ENCODE peak calls at places on chromosomes 13 and 19, in five cellular contexts. M is ovary, B is lung, O is BE2C, E is AG04449. S is an unnamed sample.

GRCh38 chr13:91123456-91124127 is 223.9 kb upstream of the MIR17HG start:
- DNase-seq in O (no peak), M (no peak), B (no peak), E (no peak), S (no peak)

GRCh38 chr13:46032341-46032740 is 20.2 kb downstream of the ZC3H13 start:
- DNase-seq in E (no peak), M (no peak), B (no peak), O (no peak), S (no peak)

GRCh38 chr19:8526345-8527062 is 12.5 kb upstream of the ZNF414 start:
- DNase-seq in M (peak), O (peak), B (peak), E (peak), S (peak)

GRCh38 chr13:77907653-77908341 is 10.8 kb downstream of the EDNRB start:
- DNase-seq in O (no peak), B (no peak), E (no peak), M (no peak), S (no peak)

GRCh38 chr13:49386664-49387063 is 57.2 kb downstream of the CAB39L start:
- DNase-seq in O (no peak), M (no peak), E (no peak), B (no peak), S (no peak)

GRCh38 chr13:90121784-90122183 is 1225.7 kb upstream of the MIR17HG start:
- DNase-seq in M (no peak), B (no peak), O (no peak), E (no peak), S (no peak)

GRCh38 chr13:99225078-99225477 is 24.4 kb downstream of the UBAC2 start:
- DNase-seq in E (no peak), B (no peak), O (no peak), M (no peak), S (no peak)

GRCh38 chr19:44677019-44677809 is 5.9 kb downstream of the CEACAM19 start:
- DNase-seq in E (peak), M (no peak), O (peak), B (no peak), S (no peak)

GRCh38 chr13:24746618-24747247 is 17.2 kb upstream of the RNF17 start:
- DNase-seq in B (no peak), O (no peak), E (no peak), M (no peak), S (peak)

GRCh38 chr19:53389591-53390377 is 5.2 kb upstream of the ZNF765 start:
- DNase-seq in O (no peak), M (peak), B (no peak), E (no peak), S (no peak)

GRCh38 chr19:677601-678380 is 1.6 kb downstream of the FSTL3 start:
- DNase-seq in B (no peak), O (no peak), M (no peak), E (no peak), S (no peak)

GRCh38 chr13:30322428-30322827 is 15.1 kb upstream of the KATNAL1 start:
- DNase-seq in B (no peak), E (no peak), M (no peak), O (no peak), S (no peak)

GRCh38 chr13:95533545-95534135 is 18.9 kb upstream of the CLDN10 start:
- DNase-seq in M (no peak), E (no peak), O (peak), B (no peak), S (no peak)

GRCh38 chr13:62113145-62113544 is 697.5 kb upstream of the PCDH20 start:
- DNase-seq in M (no peak), B (no peak), O (no peak), E (no peak), S (no peak)

GRCh38 chr19:3547301-3547731 is 8.3 kb downstream of the TEKTIP1 start:
- DNase-seq in B (no peak), M (no peak), O (peak), E (no peak), S (no peak)

GRCh38 chr13:36685912-36686311 is 12.1 kb downstream of the SERTM1 start:
- DNase-seq in B (no peak), O (no peak), M (no peak), E (no peak), S (no peak)

GRCh38 chr13:60627071-60627686 is 230.2 kb downstream of the TDRD3 start:
- DNase-seq in O (peak), E (no peak), B (no peak), M (no peak), S (peak)

GRCh38 chr19:45952691-45953505 is 20.8 kb downstream of the NOVA2 start:
- DNase-seq in O (no peak), M (peak), B (no peak), E (no peak), S (peak)

GRCh38 chr13:29859971-29860370 is 9.6 kb upstream of the UBL3 start:
- DNase-seq in O (peak), E (no peak), M (no peak), B (no peak), S (no peak)

GRCh38 chr13:92137519-92137918 is 739.1 kb downstream of the GPC5 start:
- DNase-seq in E (no peak), B (no peak), O (no peak), M (no peak), S (no peak)

GRCh38 chr19:48308695-48309586 is 16.4 kb upstream of the EMP3 start:
- DNase-seq in E (no peak), B (no peak), O (peak), M (no peak), S (peak)

GRCh38 chr13:59450218-59450617 is 713.5 kb downstream of the DIAPH3 start:
- DNase-seq in M (no peak), B (no peak), O (no peak), E (no peak), S (no peak)

GRCh38 chr13:76148926-76149325 is 512.8 kb downstream of the LMO7 start:
- DNase-seq in M (no peak), B (no peak), O (no peak), E (peak), S (no peak)

GRCh38 chr19:31257025-31257424 is 92.2 kb downstream of the TSHZ3 start:
- DNase-seq in E (no peak), M (no peak), O (no peak), B (no peak), S (no peak)

GRCh38 chr19:54373781-54374266 is 9.1 kb upstream of the LAIR1 start:
- DNase-seq in E (no peak), O (no peak), M (no peak), B (no peak), S (no peak)

GRCh38 chr13:52851153-52851962 is 2.9 kb upstream of the PCDH8 start:
- DNase-seq in B (peak), O (peak), M (no peak), E (no peak), S (peak)

GRCh38 chr13:73833331-73834070 is 300.7 kb downstream of the KLF12 start:
- DNase-seq in O (no peak), E (no peak), M (no peak), B (no peak), S (no peak)

GRCh38 chr13:50219743-50220142 is 204.5 kb downstream of the KCNRG start:
- DNase-seq in B (no peak), M (no peak), E (no peak), O (no peak), S (no peak)

GRCh38 chr19:18764591-18765051 is 26.5 kb downstream of the COMP start:
- DNase-seq in B (no peak), M (no peak), E (no peak), O (no peak), S (no peak)

DNA sequence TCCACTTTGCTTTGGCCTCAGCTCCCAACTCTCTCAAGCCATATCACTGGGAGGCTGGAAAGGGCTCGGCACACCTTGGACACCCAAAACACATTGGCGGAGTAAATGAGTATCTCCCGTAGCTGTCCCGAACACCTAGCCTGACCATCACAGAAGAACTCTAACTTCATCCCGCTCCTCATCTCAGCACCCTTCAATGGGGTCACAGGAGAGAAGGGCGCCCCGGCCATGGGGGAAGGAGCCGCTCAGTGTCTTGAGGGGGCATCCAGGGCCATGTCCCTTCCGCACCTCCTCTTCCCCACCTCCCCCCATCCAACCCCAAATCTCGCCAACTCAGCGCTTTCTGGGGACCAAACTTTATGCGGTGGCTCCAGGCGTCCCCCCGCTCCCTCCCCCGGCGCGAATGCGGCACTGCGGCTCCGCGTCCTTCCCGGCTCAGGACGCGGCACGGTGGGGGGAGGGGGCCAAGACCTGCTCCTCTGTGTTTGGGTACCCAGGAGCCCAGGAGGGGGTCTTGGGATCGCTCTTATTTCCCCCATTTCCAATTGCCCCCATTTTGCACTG is 3.0 kb downstream of the KCNC3 start:
- DNase-seq in O (no peak), B (no peak), E (no peak), M (no peak), S (no peak)
- H3K4me3 ChIP-seq in O (peak), B (no peak), E (no peak), M (no peak), S (peak)

DNA sequence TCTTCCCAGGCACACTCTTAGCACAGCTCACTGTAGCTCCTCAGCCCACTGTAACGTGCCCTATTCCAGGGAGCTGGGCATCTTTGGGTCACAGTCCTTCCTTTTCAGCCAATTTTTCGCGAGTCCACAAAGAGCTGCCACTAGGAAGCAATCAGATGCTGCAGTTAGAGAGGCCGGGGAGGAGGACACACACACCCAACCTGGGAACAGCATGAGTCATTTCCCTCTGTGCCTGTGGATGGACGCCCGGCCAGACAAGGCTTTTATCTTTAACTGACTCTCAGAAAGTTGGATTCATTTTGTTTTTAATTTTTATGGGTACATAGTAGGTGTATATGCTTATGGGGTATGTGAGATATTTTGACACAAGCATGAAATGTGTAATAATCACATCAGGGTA is 918.6 kb downstream of the UQCRFS1 start:
- DNase-seq in M (no peak), O (no peak), B (no peak), E (no peak), S (no peak)
- H3K4me3 ChIP-seq in M (no peak), O (no peak), B (no peak), E (no peak), S (no peak)

DNA sequence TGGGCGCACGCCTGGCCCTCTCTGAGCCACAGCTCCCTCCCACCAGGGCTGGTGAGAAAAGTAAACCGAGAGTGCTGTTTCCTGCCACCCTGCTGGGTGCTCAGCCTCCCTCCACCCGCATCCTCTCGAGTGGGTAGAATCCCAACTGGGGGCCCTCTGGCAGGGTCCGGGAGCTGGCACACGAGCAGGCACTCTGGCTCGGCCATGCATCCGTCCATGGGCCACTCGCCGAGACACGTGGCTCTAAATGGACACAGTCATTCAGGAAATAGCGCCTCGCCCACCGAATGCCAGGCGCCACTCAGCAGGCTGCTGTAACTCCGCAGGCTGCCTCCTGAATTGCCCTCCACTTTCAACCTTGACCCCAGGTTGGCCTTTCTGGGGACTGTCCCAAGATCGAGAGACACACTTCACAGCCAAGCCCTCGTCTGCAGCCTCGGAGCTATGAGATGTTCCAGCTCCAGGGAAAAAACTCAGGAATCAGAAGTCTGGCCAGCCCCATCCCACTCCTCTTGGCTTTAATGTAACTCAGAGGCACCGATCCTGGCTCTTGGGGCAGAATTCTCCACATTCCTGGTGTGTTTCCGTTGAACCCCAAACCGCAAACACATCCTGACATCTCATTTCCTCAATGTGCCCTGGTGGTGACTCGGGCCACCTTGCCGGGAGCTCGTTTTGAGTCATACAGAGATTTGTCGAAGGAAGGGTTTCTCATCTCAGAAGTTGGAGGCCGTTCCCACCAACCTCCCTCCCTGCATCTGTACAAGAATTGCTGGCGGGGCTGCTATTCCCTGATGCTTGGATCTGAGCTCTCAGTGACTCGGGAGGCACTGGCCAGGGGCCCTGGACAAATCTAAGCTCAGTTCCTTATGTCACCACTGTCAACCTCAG is 14.1 kb downstream of the KLF2 start:
- DNase-seq in M (no peak), E (no peak), O (no peak), B (no peak), S (no peak)
- H3K4me3 ChIP-seq in M (no peak), E (no peak), O (no peak), B (no peak), S (no peak)

GRCh38 chr19:10292206-10292788 is 2.5 kb downstream of the ICAM5 start:
- DNase-seq in O (peak), E (no peak), B (peak), M (peak), S (peak)

GRCh38 chr19:10294368-10294697 is 4.6 kb downstream of the ICAM5 start:
- DNase-seq in O (peak), E (no peak), M (no peak), B (no peak), S (no peak)

GRCh38 chr19:10292789-10293636 is 3.3 kb downstream of the ICAM5 start:
- DNase-seq in M (no peak), B (no peak), O (no peak), E (no peak), S (peak)

GRCh38 chr19:10295305-10295846 is 5.6 kb downstream of the ICAM5 start:
- DNase-seq in O (no peak), E (no peak), B (peak), M (no peak), S (no peak)

DNA sequence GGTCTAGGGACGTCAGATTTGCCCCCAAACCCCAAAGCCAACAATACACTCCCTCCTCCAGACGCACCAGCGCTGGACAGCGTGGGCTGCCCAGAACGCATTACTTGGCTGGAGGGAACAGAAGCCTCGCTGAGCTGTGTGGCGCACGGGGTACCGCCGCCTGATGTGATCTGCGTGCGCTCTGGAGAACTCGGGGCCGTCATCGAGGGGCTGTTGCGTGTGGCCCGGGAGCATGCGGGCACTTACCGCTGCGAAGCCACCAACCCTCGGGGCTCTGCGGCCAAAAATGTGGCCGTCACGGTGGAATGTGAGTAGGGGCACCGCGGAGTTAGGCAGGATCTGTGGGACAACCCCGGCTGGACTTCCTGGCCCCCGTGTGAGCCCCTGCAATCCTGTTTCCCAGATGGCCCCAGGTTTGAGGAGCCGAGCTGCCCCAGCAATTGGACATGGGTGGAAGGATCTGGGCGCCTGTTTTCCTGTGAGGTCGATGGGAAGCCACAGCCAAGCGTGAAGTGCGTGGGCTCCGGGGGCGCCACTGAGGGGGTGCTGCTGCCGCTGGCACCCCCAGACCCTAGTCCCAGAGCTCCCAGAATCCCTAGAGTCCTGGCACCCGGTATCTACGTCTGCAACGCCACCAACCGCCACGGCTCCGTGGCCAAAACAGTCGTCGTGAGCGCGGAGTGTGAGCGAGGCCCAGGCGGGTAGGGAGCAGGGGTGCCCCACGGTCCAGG is 4.0 kb downstream of the ICAM5 start:
- DNase-seq in E (no peak), B (no peak), M (no peak), O (no peak), S (no peak)
- H3K4me3 ChIP-seq in E (no peak), B (no peak), M (no peak), O (no peak), S (peak)

GRCh38 chr13:55583953-55584593 is 1556.6 kb upstream of the PRR20A start:
- DNase-seq in M (no peak), B (no peak), O (no peak), E (no peak), S (no peak)
- H3K4me3 ChIP-seq in M (no peak), B (no peak), O (no peak), E (no peak), S (no peak)

DNA sequence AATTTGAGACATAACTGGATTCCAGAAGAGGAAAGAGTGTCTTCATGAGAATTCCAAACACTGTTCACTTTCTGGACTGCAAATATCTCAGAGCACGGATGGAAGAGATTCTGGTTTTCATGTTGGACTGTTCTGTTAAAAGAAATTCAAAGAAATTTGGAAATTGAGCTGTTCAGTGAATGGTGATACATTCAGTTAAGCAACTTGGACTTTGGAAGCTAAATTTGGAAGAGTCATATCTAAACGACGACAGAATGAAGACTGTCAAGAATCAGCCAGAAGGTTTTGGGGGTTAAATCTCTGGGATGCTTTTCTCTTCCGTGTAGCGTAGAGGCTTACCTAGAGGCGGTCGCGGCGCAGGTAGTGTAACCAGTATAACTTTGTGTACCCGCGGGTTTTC is 25.6 kb downstream of the SAFB start:
- DNase-seq in B (no peak), E (no peak), M (no peak), O (no peak), S (no peak)
- H3K4me3 ChIP-seq in B (no peak), E (no peak), M (no peak), O (no peak), S (no peak)

DNA sequence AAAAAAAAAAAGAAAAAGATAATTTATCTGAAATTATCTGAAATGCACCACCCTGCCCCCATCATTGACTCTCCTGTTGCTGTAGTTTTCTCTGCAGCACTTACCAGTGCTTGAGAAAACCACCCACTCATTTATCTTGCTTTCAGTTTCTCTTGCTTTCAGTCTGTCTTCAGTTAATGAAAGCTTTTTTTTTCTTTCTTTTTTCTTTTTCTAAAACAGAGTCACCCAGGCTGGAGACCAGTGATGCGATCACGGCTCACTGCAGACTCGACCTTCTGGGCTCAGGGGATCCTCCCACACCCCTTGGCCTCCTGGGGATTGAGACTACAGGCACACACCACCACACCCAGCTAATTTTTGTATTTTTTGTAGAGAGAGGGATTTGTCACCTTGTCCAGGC is 4.3 kb upstream of the ACP5 start:
- DNase-seq in M (no peak), B (no peak), O (no peak), E (no peak), S (no peak)
- H3K4me3 ChIP-seq in M (no peak), B (no peak), O (no peak), E (no peak), S (no peak)

DNA sequence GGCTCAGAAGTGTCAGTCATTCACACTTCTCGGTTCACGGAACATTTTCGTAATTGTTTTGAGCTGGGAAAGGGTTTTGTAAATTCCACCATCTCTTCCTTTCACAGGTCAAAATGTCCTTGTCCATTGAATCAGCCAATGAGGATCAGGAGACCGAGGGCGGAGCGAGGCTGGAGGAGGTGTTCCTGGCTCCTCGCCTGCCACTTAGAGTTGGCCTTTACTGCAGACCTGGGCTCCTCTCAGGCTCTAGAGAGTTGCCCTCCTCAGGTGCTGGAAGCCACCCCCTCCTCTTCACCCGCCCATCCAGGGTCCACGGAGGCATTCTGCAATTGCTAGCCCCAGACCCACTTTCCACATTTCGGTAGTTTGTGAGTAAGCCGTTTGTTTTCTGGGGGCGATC is 370.4 kb downstream of the IRS2 start:
- DNase-seq in B (no peak), E (no peak), M (no peak), O (no peak), S (no peak)
- H3K4me3 ChIP-seq in B (no peak), E (no peak), M (no peak), O (no peak), S (no peak)